ENCODE peak calls at places on chromosomes 7 and 10, in eight cellular contexts. One of them, this sample, is unnamed.

GRCh38 chr10:1273372-1274097 is 217.3 kb downstream of the WDR37 start:
- DNase-seq in Panc1: no peak
- DNase-seq in right lobe of liver: no peak
- DNase-seq in K562: no peak
- DNase-seq in esophagus squamous epithelium: no peak
- DNase-seq in pancreas: no peak
- DNase-seq in hepatocyte: no peak
- DNase-seq in cardiac muscle cell: no peak
- DNase-seq in this sample: no peak

GRCh38 chr7:28921822-28922221 is 36.3 kb downstream of the TRIL start:
- DNase-seq in Panc1: peak; percentile 53
- DNase-seq in right lobe of liver: no peak
- DNase-seq in K562: peak; percentile 61
- DNase-seq in esophagus squamous epithelium: no peak
- DNase-seq in pancreas: peak; percentile 53
- DNase-seq in hepatocyte: peak; percentile 83
- DNase-seq in cardiac muscle cell: peak; percentile 82
- DNase-seq in this sample: no peak

GRCh38 chr7:124856299-124856888 is 73.2 kb downstream of the POT1 start:
- DNase-seq in Panc1: peak; percentile 39
- DNase-seq in right lobe of liver: no peak
- DNase-seq in K562: peak; percentile 39
- DNase-seq in esophagus squamous epithelium: no peak
- DNase-seq in pancreas: no peak
- DNase-seq in hepatocyte: peak; percentile 49
- DNase-seq in cardiac muscle cell: peak; percentile 56
- DNase-seq in this sample: peak; percentile 8

GRCh38 chr10:83585686-83586085 is 553.6 kb upstream of the GHITM start:
- DNase-seq in Panc1: no peak
- DNase-seq in right lobe of liver: no peak
- DNase-seq in K562: no peak
- DNase-seq in esophagus squamous epithelium: no peak
- DNase-seq in pancreas: no peak
- DNase-seq in hepatocyte: no peak
- DNase-seq in cardiac muscle cell: no peak
- DNase-seq in this sample: no peak

GRCh38 chr7:134364619-134365037 is 47.9 kb upstream of the SLC35B4 start:
- DNase-seq in Panc1: no peak
- DNase-seq in right lobe of liver: no peak
- DNase-seq in K562: no peak
- DNase-seq in esophagus squamous epithelium: no peak
- DNase-seq in pancreas: peak; percentile 60
- DNase-seq in hepatocyte: peak; percentile 65
- DNase-seq in cardiac muscle cell: peak; percentile 64
- DNase-seq in this sample: no peak

GRCh38 chr10:113648478-113648877 is 15.4 kb downstream of the NRAP start:
- DNase-seq in Panc1: no peak
- DNase-seq in right lobe of liver: no peak
- DNase-seq in K562: no peak
- DNase-seq in esophagus squamous epithelium: no peak
- DNase-seq in pancreas: no peak
- DNase-seq in hepatocyte: no peak
- DNase-seq in cardiac muscle cell: no peak
- DNase-seq in this sample: no peak

GRCh38 chr7:137846588-137847417 is at the start of gene DGKI:
- DNase-seq in Panc1: no peak
- DNase-seq in right lobe of liver: no peak
- DNase-seq in K562: no peak
- DNase-seq in esophagus squamous epithelium: no peak
- DNase-seq in pancreas: peak; percentile 11
- DNase-seq in hepatocyte: peak; percentile 30
- DNase-seq in cardiac muscle cell: peak; percentile 20
- DNase-seq in this sample: no peak

GRCh38 chr10:33193867-33194521 is 140.5 kb downstream of the NRP1 start:
- DNase-seq in Panc1: no peak
- DNase-seq in right lobe of liver: no peak
- DNase-seq in K562: no peak
- DNase-seq in esophagus squamous epithelium: no peak
- DNase-seq in pancreas: peak; percentile 35
- DNase-seq in hepatocyte: peak; percentile 27
- DNase-seq in cardiac muscle cell: peak; percentile 65
- DNase-seq in this sample: no peak

GRCh38 chr7:17298840-17299476 is 506 bp downstream of the AHR start:
- DNase-seq in Panc1: no peak
- DNase-seq in right lobe of liver: peak; percentile 68
- DNase-seq in K562: no peak
- DNase-seq in esophagus squamous epithelium: no peak
- DNase-seq in pancreas: peak; percentile 48
- DNase-seq in hepatocyte: peak; percentile 63
- DNase-seq in cardiac muscle cell: peak; percentile 48
- DNase-seq in this sample: no peak

GRCh38 chr7:5492249-5493020 is 68.8 kb upstream of the TNRC18 start:
- DNase-seq in Panc1: no peak
- DNase-seq in right lobe of liver: no peak
- DNase-seq in K562: peak; percentile 85
- DNase-seq in esophagus squamous epithelium: no peak
- DNase-seq in pancreas: no peak
- DNase-seq in hepatocyte: no peak
- DNase-seq in cardiac muscle cell: no peak
- DNase-seq in this sample: no peak

GRCh38 chr7:119664601-119665000 is 608.4 kb upstream of the KCND2 start:
- DNase-seq in Panc1: peak; percentile 4
- DNase-seq in right lobe of liver: no peak
- DNase-seq in K562: no peak
- DNase-seq in esophagus squamous epithelium: no peak
- DNase-seq in pancreas: no peak
- DNase-seq in hepatocyte: no peak
- DNase-seq in cardiac muscle cell: peak; percentile 61
- DNase-seq in this sample: no peak

GRCh38 chr10:93746844-93747284 is 10.9 kb upstream of the LGI1 start:
- DNase-seq in Panc1: peak; percentile 92
- DNase-seq in right lobe of liver: peak; percentile 33
- DNase-seq in K562: no peak
- DNase-seq in esophagus squamous epithelium: no peak
- DNase-seq in pancreas: no peak
- DNase-seq in hepatocyte: peak; percentile 72
- DNase-seq in cardiac muscle cell: peak; percentile 95
- DNase-seq in this sample: peak; percentile 98

GRCh38 chr10:3780056-3780765 is 4.8 kb downstream of the KLF6 start:
- DNase-seq in Panc1: no peak
- DNase-seq in right lobe of liver: no peak
- DNase-seq in K562: no peak
- DNase-seq in esophagus squamous epithelium: no peak
- DNase-seq in pancreas: no peak
- DNase-seq in hepatocyte: no peak
- DNase-seq in cardiac muscle cell: peak; percentile 61
- DNase-seq in this sample: no peak

GRCh38 chr7:90720970-90721768 is 125.0 kb downstream of the CDK14 start:
- DNase-seq in Panc1: no peak
- DNase-seq in right lobe of liver: peak; percentile 65
- DNase-seq in K562: no peak
- DNase-seq in esophagus squamous epithelium: no peak
- DNase-seq in pancreas: peak; percentile 82
- DNase-seq in hepatocyte: peak; percentile 74
- DNase-seq in cardiac muscle cell: peak; percentile 89
- DNase-seq in this sample: no peak

GRCh38 chr10:86899670-86900276 is 57.6 kb downstream of the MMRN2 start:
- DNase-seq in Panc1: peak; percentile 42
- DNase-seq in right lobe of liver: no peak
- DNase-seq in K562: peak; percentile 28
- DNase-seq in esophagus squamous epithelium: no peak
- DNase-seq in pancreas: peak; percentile 71
- DNase-seq in hepatocyte: peak; percentile 82
- DNase-seq in cardiac muscle cell: peak; percentile 83
- DNase-seq in this sample: no peak

GRCh38 chr7:139224219-139224618 is 6.8 kb upstream of the UBN2 start:
- DNase-seq in Panc1: no peak
- DNase-seq in right lobe of liver: no peak
- DNase-seq in K562: peak; percentile 55
- DNase-seq in esophagus squamous epithelium: no peak
- DNase-seq in pancreas: no peak
- DNase-seq in hepatocyte: no peak
- DNase-seq in cardiac muscle cell: no peak
- DNase-seq in this sample: no peak

GRCh38 chr10:96321822-96322221 is 17.6 kb downstream of the DNTT start:
- DNase-seq in Panc1: no peak
- DNase-seq in right lobe of liver: no peak
- DNase-seq in K562: no peak
- DNase-seq in esophagus squamous epithelium: no peak
- DNase-seq in pancreas: no peak
- DNase-seq in hepatocyte: no peak
- DNase-seq in cardiac muscle cell: no peak
- DNase-seq in this sample: no peak

GRCh38 chr10:73459683-73460314 is 26.4 kb upstream of the MSS51 start:
- DNase-seq in Panc1: no peak
- DNase-seq in right lobe of liver: no peak
- DNase-seq in K562: no peak
- DNase-seq in esophagus squamous epithelium: no peak
- DNase-seq in pancreas: no peak
- DNase-seq in hepatocyte: no peak
- DNase-seq in cardiac muscle cell: peak; percentile 47
- DNase-seq in this sample: no peak

GRCh38 chr7:151378496-151379192 is 31.2 kb downstream of the WDR86 start:
- DNase-seq in Panc1: no peak
- DNase-seq in right lobe of liver: peak; percentile 19
- DNase-seq in K562: no peak
- DNase-seq in esophagus squamous epithelium: no peak
- DNase-seq in pancreas: no peak
- DNase-seq in hepatocyte: no peak
- DNase-seq in cardiac muscle cell: no peak
- DNase-seq in this sample: no peak

GRCh38 chr10:17669185-17669872 is 25.4 kb downstream of the STAM start:
- DNase-seq in Panc1: no peak
- DNase-seq in right lobe of liver: no peak
- DNase-seq in K562: no peak
- DNase-seq in esophagus squamous epithelium: no peak
- DNase-seq in pancreas: no peak
- DNase-seq in hepatocyte: no peak
- DNase-seq in cardiac muscle cell: no peak
- DNase-seq in this sample: no peak

GRCh38 chr7:68805159-68805558 is 793.1 kb upstream of the AUTS2 start:
- DNase-seq in Panc1: no peak
- DNase-seq in right lobe of liver: no peak
- DNase-seq in K562: no peak
- DNase-seq in esophagus squamous epithelium: no peak
- DNase-seq in pancreas: no peak
- DNase-seq in hepatocyte: no peak
- DNase-seq in cardiac muscle cell: no peak
- DNase-seq in this sample: no peak

GRCh38 chr7:27209933-27210440 is 10.1 kb upstream of the HOXA13 start:
- DNase-seq in Panc1: no peak
- DNase-seq in right lobe of liver: no peak
- DNase-seq in K562: no peak
- DNase-seq in esophagus squamous epithelium: no peak
- DNase-seq in pancreas: no peak
- DNase-seq in hepatocyte: no peak
- DNase-seq in cardiac muscle cell: no peak
- DNase-seq in this sample: no peak
- H3K27me3 ChIP-seq in Panc1: no peaks in the 10 kb centered on the region
- H3K27me3 ChIP-seq in right lobe of liver: peaks cover 40% of the 10 kb centered on the region
- H3K27me3 ChIP-seq in K562: peaks cover 71% of the 10 kb centered on the region
- H3K27me3 ChIP-seq in esophagus squamous epithelium: peaks cover 74% of the 10 kb centered on the region
- H3K27me3 ChIP-seq in pancreas: peaks cover 17% of the 10 kb centered on the region
- H3K27me3 ChIP-seq in hepatocyte: peaks cover 80% of the 10 kb centered on the region
- H3K27me3 ChIP-seq in cardiac muscle cell: peaks cover 100% of the 10 kb centered on the region
- H3K27me3 ChIP-seq in this sample: no peaks in the 10 kb centered on the region

DNA sequence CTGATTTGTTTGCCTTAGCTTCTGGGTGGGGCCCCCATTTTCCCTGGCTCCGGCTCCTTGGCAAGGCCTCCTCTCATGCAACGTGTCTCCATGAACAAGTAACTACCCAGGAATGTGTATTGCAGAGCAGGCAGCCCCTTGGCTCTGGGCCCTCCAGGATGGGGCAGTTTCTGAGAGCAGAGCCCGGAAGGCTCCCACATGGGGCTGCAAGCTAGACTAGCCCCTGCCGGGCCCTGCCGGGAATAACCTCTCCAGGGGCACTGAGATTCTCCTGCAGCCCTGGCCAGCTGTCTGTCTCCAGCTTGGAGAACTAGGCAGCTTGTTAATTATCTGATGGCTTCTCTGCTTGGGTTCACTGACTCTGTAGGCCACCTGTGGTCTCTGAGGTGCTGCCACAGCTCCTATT is 184.0 kb upstream of the INHBA start:
- DNase-seq in Panc1: no peak
- DNase-seq in right lobe of liver: peak; percentile 23
- DNase-seq in K562: no peak
- DNase-seq in esophagus squamous epithelium: no peak
- DNase-seq in pancreas: no peak
- DNase-seq in hepatocyte: peak; percentile 34
- DNase-seq in cardiac muscle cell: peak; percentile 95
- DNase-seq in this sample: peak; percentile 85
- TF ChIP-seq CTCF in Panc1: no peak
- TF ChIP-seq CTCF in right lobe of liver: no peak
- TF ChIP-seq CTCF in K562: no peak
- TF ChIP-seq CTCF in esophagus squamous epithelium: no peak
- TF ChIP-seq CTCF in pancreas: no peak
- TF ChIP-seq CTCF in hepatocyte: no peak
- TF ChIP-seq CTCF in cardiac muscle cell: peak; percentile 52
- TF ChIP-seq CTCF in this sample: peak; percentile 66

GRCh38 chr7:101330011-101330484 is 8.4 kb upstream of the IFT22 start:
- DNase-seq in Panc1: no peak
- DNase-seq in right lobe of liver: no peak
- DNase-seq in K562: no peak
- DNase-seq in esophagus squamous epithelium: no peak
- DNase-seq in pancreas: no peak
- DNase-seq in hepatocyte: no peak
- DNase-seq in cardiac muscle cell: peak; percentile 6
- DNase-seq in this sample: no peak
- H3K27me3 ChIP-seq in Panc1: no peaks in the 10 kb centered on the region
- H3K27me3 ChIP-seq in right lobe of liver: no peaks in the 10 kb centered on the region
- H3K27me3 ChIP-seq in K562: peaks cover 46% of the 10 kb centered on the region
- H3K27me3 ChIP-seq in esophagus squamous epithelium: no peaks in the 10 kb centered on the region
- H3K27me3 ChIP-seq in pancreas: no peaks in the 10 kb centered on the region
- H3K27me3 ChIP-seq in hepatocyte: no peaks in the 10 kb centered on the region
- H3K27me3 ChIP-seq in cardiac muscle cell: no peaks in the 10 kb centered on the region
- H3K27me3 ChIP-seq in this sample: peaks cover 5% of the 10 kb centered on the region

GRCh38 chr10:124318076-124318475 is 100.6 kb downstream of the OAT start:
- DNase-seq in Panc1: no peak
- DNase-seq in right lobe of liver: no peak
- DNase-seq in K562: no peak
- DNase-seq in esophagus squamous epithelium: no peak
- DNase-seq in pancreas: no peak
- DNase-seq in hepatocyte: no peak
- DNase-seq in cardiac muscle cell: no peak
- DNase-seq in this sample: no peak

GRCh38 chr10:124315599-124316270 is 103.0 kb downstream of the OAT start:
- DNase-seq in Panc1: no peak
- DNase-seq in right lobe of liver: no peak
- DNase-seq in K562: no peak
- DNase-seq in esophagus squamous epithelium: no peak
- DNase-seq in pancreas: no peak
- DNase-seq in hepatocyte: no peak
- DNase-seq in cardiac muscle cell: peak; percentile 9
- DNase-seq in this sample: no peak

GRCh38 chr10:124318811-124319210 is 99.9 kb downstream of the OAT start:
- DNase-seq in Panc1: no peak
- DNase-seq in right lobe of liver: no peak
- DNase-seq in K562: no peak
- DNase-seq in esophagus squamous epithelium: no peak
- DNase-seq in pancreas: no peak
- DNase-seq in hepatocyte: no peak
- DNase-seq in cardiac muscle cell: no peak
- DNase-seq in this sample: no peak

GRCh38 chr10:124313374-124313773 is 105.3 kb downstream of the OAT start:
- DNase-seq in Panc1: no peak
- DNase-seq in right lobe of liver: no peak
- DNase-seq in K562: no peak
- DNase-seq in esophagus squamous epithelium: no peak
- DNase-seq in pancreas: no peak
- DNase-seq in hepatocyte: no peak
- DNase-seq in cardiac muscle cell: no peak
- DNase-seq in this sample: no peak

GRCh38 chr10:124316316-124316715 is 102.4 kb downstream of the OAT start:
- DNase-seq in Panc1: no peak
- DNase-seq in right lobe of liver: no peak
- DNase-seq in K562: no peak
- DNase-seq in esophagus squamous epithelium: no peak
- DNase-seq in pancreas: no peak
- DNase-seq in hepatocyte: no peak
- DNase-seq in cardiac muscle cell: no peak
- DNase-seq in this sample: no peak
- TF ChIP-seq CTCF in Panc1: no peak
- TF ChIP-seq CTCF in right lobe of liver: no peak
- TF ChIP-seq CTCF in K562: no peak
- TF ChIP-seq CTCF in esophagus squamous epithelium: no peak
- TF ChIP-seq CTCF in pancreas: no peak
- TF ChIP-seq CTCF in hepatocyte: no peak
- TF ChIP-seq CTCF in cardiac muscle cell: no peak
- TF ChIP-seq CTCF in this sample: no peak